ENCODE peak calls at places on chromosomes 12 and 14, in seven cellular contexts. D is CD8-positive, alpha-beta T cell; E is astrocyte of the spinal cord; U is adipocyte; X is sigmoid colon; O is AG04449; A is thyroid gland. P is an unnamed sample.

GRCh38 chr12:120581998-120582397 is 796 bp upstream of the POP5 start:
- DNase-seq in A (no peak), D (no peak), E (no peak), X (no peak), O (no peak), U (peak; percentile 47), P (no peak)

GRCh38 chr14:69069020-69069421 is 83.9 kb downstream of the DCAF5 start:
- DNase-seq in X (no peak), E (peak; percentile 78), D (no peak), U (peak; percentile 84), O (no peak), A (no peak), P (peak; percentile 94)

GRCh38 chr12:22626429-22626828 is 1.5 kb downstream of the ETNK1 start:
- DNase-seq in X (no peak), U (peak; percentile 68), D (peak; percentile 21), E (peak; percentile 34), A (no peak), O (no peak), P (peak; percentile 31)

GRCh38 chr14:104184506-104184905 is 46.1 kb downstream of the KIF26A start:
- DNase-seq in A (no peak), X (no peak), O (no peak), U (no peak), D (no peak), E (no peak), P (no peak)

GRCh38 chr12:76871082-76871481 is 7.7 kb downstream of the CSRP2 start:
- DNase-seq in A (no peak), O (no peak), U (no peak), D (no peak), E (no peak), X (no peak), P (no peak)

GRCh38 chr14:67934087-67934486 is 114.5 kb downstream of the RAD51B start:
- DNase-seq in U (peak; percentile 89), D (no peak), X (no peak), E (peak; percentile 86), O (peak; percentile 29), A (peak; percentile 28), P (peak; percentile 85)

GRCh38 chr14:96108061-96108795 is 69.1 kb downstream of the C14orf132 start:
- DNase-seq in X (no peak), D (no peak), U (no peak), A (no peak), E (no peak), O (no peak), P (no peak)

GRCh38 chr12:11553871-11554533 is 95.5 kb upstream of the ETV6 start:
- DNase-seq in D (peak; percentile 47), X (peak; percentile 72), E (peak; percentile 61), A (peak; percentile 59), O (no peak), U (peak; percentile 81), P (peak; percentile 61)

GRCh38 chr14:81940636-81941035 is 407.0 kb upstream of the SEL1L start:
- DNase-seq in U (no peak), D (no peak), X (no peak), E (no peak), O (no peak), A (no peak), P (no peak)

GRCh38 chr14:80535171-80535570 is 323.9 kb upstream of the DIO2 start:
- DNase-seq in U (no peak), E (no peak), X (no peak), A (no peak), O (no peak), D (no peak), P (no peak)

GRCh38 chr14:100845341-100845740 is 19.4 kb downstream of the MEG3 start:
- DNase-seq in A (no peak), D (no peak), U (no peak), E (no peak), O (no peak), X (no peak), P (no peak)

GRCh38 chr12:19483727-19484126 is 44.4 kb downstream of the AEBP2 start:
- DNase-seq in X (no peak), A (no peak), D (no peak), O (no peak), U (no peak), E (no peak), P (no peak)

GRCh38 chr14:74905595-74906142 is 17.4 kb downstream of the RPS6KL1 start:
- DNase-seq in E (peak; percentile 23), X (peak; percentile 87), D (peak; percentile 79), U (peak; percentile 89), A (peak; percentile 77), O (no peak), P (peak; percentile 51)

GRCh38 chr14:89936654-89937185 is 17.8 kb downstream of the EFCAB11 start:
- DNase-seq in E (no peak), D (no peak), U (no peak), X (no peak), A (no peak), O (no peak), P (no peak)

GRCh38 chr12:116765271-116765670 is 27.2 kb downstream of the RNFT2 start:
- DNase-seq in E (no peak), A (no peak), D (no peak), O (no peak), U (no peak), X (no peak), P (no peak)

GRCh38 chr14:65344011-65344410 is 68.5 kb upstream of the FUT8 start:
- DNase-seq in D (no peak), A (no peak), E (no peak), X (no peak), U (no peak), O (no peak), P (no peak)

GRCh38 chr12:67077617-67078016 is 191.5 kb upstream of the CAND1 start:
- DNase-seq in E (peak; percentile 79), X (no peak), A (no peak), O (no peak), D (no peak), U (peak; percentile 54), P (peak; percentile 3)

GRCh38 chr12:15364221-15365170 is 42.2 kb downstream of the PTPRO start:
- DNase-seq in U (no peak), E (peak; percentile 12), A (no peak), D (no peak), X (no peak), O (no peak), P (no peak)

GRCh38 chr12:3054993-3055711 is 22.0 kb upstream of the TSPAN9 start:
- DNase-seq in U (no peak), D (no peak), X (peak; percentile 84), O (no peak), E (no peak), A (peak; percentile 67), P (peak; percentile 10)

GRCh38 chr14:92655372-92655771 is 93.1 kb downstream of the LGMN start:
- DNase-seq in X (no peak), E (no peak), U (no peak), D (peak; percentile 52), A (no peak), O (no peak), P (no peak)

GRCh38 chr12:5887758-5888157 is 57.3 kb downstream of the ANO2 start:
- DNase-seq in X (no peak), A (no peak), D (no peak), U (no peak), E (no peak), O (no peak), P (no peak)

GRCh38 chr14:105851716-105852377 is 325.5 kb downstream of the TMEM121 start:
- DNase-seq in U (no peak), E (no peak), X (peak; percentile 52), A (no peak), D (no peak), O (no peak), P (no peak)

GRCh38 chr12:74148849-74149248 is 388.8 kb upstream of the ATXN7L3B start:
- DNase-seq in D (no peak), A (no peak), O (no peak), X (no peak), E (no peak), U (no peak), P (no peak)

GRCh38 chr12:13440844-13441243 is 244.3 kb downstream of the EMP1 start:
- DNase-seq in X (no peak), A (peak; percentile 11), D (no peak), E (no peak), O (no peak), U (no peak), P (no peak)
- H3K4me3 ChIP-seq in X (no peak overlapping the region), A (no peak overlapping the region), D (no peak overlapping the region), E (no peak overlapping the region), O (no peak overlapping the region), U (no peak overlapping the region), P (no peak overlapping the region)

GRCh38 chr12:62190921-62191746 is 69.1 kb upstream of the USP15 start:
- DNase-seq in U (peak; percentile 53), A (peak; percentile 4), D (no peak), E (peak; percentile 35), X (no peak), O (no peak), P (no peak)
- H3K4me3 ChIP-seq in U (peak overlapping the region; percentile 85), A (no peak overlapping the region), D (peak overlapping the region; percentile 65), E (peak overlapping the region; percentile 1), X (no peak overlapping the region), O (peak overlapping the region; percentile 47), P (peak overlapping the region; percentile 52)

DNA sequence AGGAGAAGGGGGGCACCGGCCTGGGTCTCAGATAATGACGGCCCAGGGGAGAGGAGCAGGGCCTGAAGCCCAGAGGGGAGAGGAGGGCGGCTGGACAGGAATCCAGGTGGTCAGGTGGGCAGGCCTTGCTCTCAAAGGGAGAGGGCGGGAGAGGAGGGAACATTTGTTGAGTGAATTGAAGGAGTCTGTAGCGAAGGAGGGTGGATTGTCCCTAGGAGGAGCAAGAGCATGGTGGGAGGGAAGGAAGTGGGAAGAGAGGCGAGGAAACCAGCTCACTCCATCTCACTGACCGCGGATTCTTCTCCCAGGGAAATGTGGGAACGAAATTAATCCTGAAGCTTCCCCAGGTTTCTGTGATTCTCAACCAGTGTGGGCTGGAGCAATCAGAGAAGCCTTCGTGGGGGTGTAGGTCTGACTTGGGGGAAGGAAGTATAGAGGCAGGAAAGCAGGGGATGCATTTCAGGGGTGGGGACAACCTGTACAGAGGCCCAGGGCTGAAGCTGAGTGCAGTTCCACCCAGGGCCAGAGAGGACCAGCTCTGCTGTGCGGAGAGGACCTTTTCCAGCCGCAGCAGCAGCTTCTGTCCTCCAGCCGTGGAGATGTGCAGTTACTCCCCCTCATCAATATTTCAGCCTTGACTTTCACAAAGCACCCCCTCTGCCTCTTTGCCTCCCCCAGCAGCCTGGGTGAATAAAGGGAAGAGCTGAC is 100.9 kb downstream of the CHST11 start:
- DNase-seq in X (no peak), O (no peak), D (no peak), A (no peak), E (no peak), U (no peak), P (no peak)
- H3K4me3 ChIP-seq in X (no peak overlapping the region), O (no peak overlapping the region), D (no peak overlapping the region), A (no peak overlapping the region), E (no peak overlapping the region), U (no peak overlapping the region), P (no peak overlapping the region)

DNA sequence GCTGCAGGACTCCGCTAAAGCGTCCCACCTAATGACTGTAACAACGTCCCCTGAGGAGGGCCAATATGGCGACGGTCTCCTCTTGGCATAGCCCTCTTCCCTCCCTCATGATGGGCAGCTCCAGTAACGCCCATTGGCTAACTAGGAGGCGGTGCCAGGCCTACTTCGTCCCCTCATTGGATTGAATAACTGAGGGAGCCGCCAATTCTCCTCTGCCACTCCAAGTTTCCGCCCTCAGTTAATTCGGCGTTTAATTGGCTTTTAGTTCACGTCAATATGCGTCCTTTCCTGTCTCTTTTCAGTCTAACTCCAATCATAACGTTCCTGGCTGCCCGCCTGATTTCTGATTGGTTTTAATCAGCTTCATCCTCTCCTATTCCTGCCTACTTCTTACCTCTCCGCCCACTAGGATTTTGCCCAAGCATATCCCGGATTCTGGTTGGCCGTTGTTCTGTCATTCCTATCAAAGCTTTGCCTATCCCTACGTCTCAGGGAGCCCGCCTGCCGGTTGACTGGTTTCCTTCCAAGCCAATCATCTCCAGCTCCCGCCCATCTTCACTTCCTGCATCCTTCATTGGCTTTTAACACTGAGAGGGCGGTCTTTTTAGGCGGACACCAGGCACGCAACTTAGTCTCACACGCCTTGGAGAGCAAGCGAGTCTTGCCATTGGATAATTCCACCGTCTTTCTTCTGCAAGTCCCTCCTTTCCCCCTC is 430 bp upstream of the SP1 start:
- DNase-seq in D (peak; percentile 99), E (peak; percentile 100), U (peak; percentile 100), X (peak; percentile 100), A (peak; percentile 100), O (peak; percentile 100), P (peak; percentile 100)
- H3K4me3 ChIP-seq in D (peak overlapping the region; percentile 65), E (peak overlapping the region; percentile 52), U (peak overlapping the region; percentile 83), X (peak overlapping the region; percentile 59), A (no peak overlapping the region), O (peak overlapping the region; percentile 63), P (peak overlapping the region; percentile 75)